ENCODE peak calls at places on chromosomes 16 and 17, in four cellular contexts. One of them, this sample, is unnamed.

GRCh38 chr17:19296786-19297778 is 59.9 kb downstream of the EPN2 start:
- DNase-seq in H7: no peak
- DNase-seq in bronchial epithelial cell: no peak
- DNase-seq in pancreas: no peak
- DNase-seq in this sample: no peak

GRCh38 chr17:70375813-70376448 is 206.6 kb downstream of the KCNJ2 start:
- DNase-seq in pancreas: no peak
- DNase-seq in bronchial epithelial cell: no peak
- DNase-seq in H7: no peak
- DNase-seq in this sample: no peak

GRCh38 chr17:47212458-47212857 is 3.3 kb downstream of the MYL4 start:
- DNase-seq in pancreas: no peak
- DNase-seq in bronchial epithelial cell: no peak
- DNase-seq in H7: no peak
- DNase-seq in this sample: no peak

GRCh38 chr16:10622036-10622921 is 41.9 kb upstream of the EMP2 start:
- DNase-seq in bronchial epithelial cell: no peak
- DNase-seq in H7: peak; percentile 75
- DNase-seq in pancreas: no peak
- DNase-seq in this sample: peak; percentile 22

GRCh38 chr17:81386646-81387234 is 8.5 kb upstream of the BAHCC1 start:
- DNase-seq in H7: peak; percentile 83
- DNase-seq in bronchial epithelial cell: no peak
- DNase-seq in pancreas: no peak
- DNase-seq in this sample: peak; percentile 75

GRCh38 chr17:66548158-66548557 is 245.7 kb downstream of the PRKCA start:
- DNase-seq in H7: no peak
- DNase-seq in pancreas: no peak
- DNase-seq in bronchial epithelial cell: no peak
- DNase-seq in this sample: no peak

GRCh38 chr16:1471569-1472194 is 3.1 kb downstream of the CLCN7 start:
- DNase-seq in pancreas: no peak
- DNase-seq in H7: no peak
- DNase-seq in bronchial epithelial cell: no peak
- DNase-seq in this sample: no peak

GRCh38 chr17:76252040-76252954 is 12.0 kb upstream of the RNF157 start:
- DNase-seq in bronchial epithelial cell: peak; percentile 98
- DNase-seq in pancreas: no peak
- DNase-seq in H7: no peak
- DNase-seq in this sample: no peak

GRCh38 chr17:149231-149630 is 11.9 kb downstream of the SCGB1C2 start:
- DNase-seq in H7: no peak
- DNase-seq in bronchial epithelial cell: no peak
- DNase-seq in pancreas: no peak
- DNase-seq in this sample: no peak

GRCh38 chr17:55478971-55479370 is 32.3 kb downstream of the SMIM36 start:
- DNase-seq in bronchial epithelial cell: no peak
- DNase-seq in pancreas: no peak
- DNase-seq in H7: no peak
- DNase-seq in this sample: no peak

GRCh38 chr17:77363821-77364361 is 223.1 kb downstream of the SEC14L1 start:
- DNase-seq in bronchial epithelial cell: no peak
- DNase-seq in H7: peak; percentile 30
- DNase-seq in pancreas: no peak
- DNase-seq in this sample: no peak

GRCh38 chr16:69613283-69614154 is 47.8 kb downstream of the NFAT5 start:
- DNase-seq in pancreas: no peak
- DNase-seq in H7: no peak
- DNase-seq in bronchial epithelial cell: peak; percentile 94
- DNase-seq in this sample: no peak

GRCh38 chr16:29900102-29900887 is at the start of gene ASPHD1:
- DNase-seq in H7: peak; percentile 97
- DNase-seq in pancreas: peak; percentile 81
- DNase-seq in bronchial epithelial cell: peak; percentile 78
- DNase-seq in this sample: peak; percentile 92

GRCh38 chr16:81076566-81077076 is 417 bp downstream of the C16orf46 start:
- DNase-seq in pancreas: peak; percentile 80
- DNase-seq in H7: peak; percentile 91
- DNase-seq in bronchial epithelial cell: peak; percentile 70
- DNase-seq in this sample: peak; percentile 91

GRCh38 chr17:16936536-16937310 is 35.2 kb downstream of the TNFRSF13B start:
- DNase-seq in bronchial epithelial cell: no peak
- DNase-seq in H7: no peak
- DNase-seq in pancreas: no peak
- DNase-seq in this sample: no peak

GRCh38 chr17:4161179-4161559 is 18.2 kb downstream of the CYB5D2 start:
- DNase-seq in pancreas: no peak
- DNase-seq in bronchial epithelial cell: peak; percentile 93
- DNase-seq in H7: peak; percentile 47
- DNase-seq in this sample: no peak

GRCh38 chr17:63279498-63280230 is 166.4 kb downstream of the CYB561 start:
- DNase-seq in H7: no peak
- DNase-seq in pancreas: no peak
- DNase-seq in bronchial epithelial cell: peak; percentile 79
- DNase-seq in this sample: no peak

GRCh38 chr17:79813826-79814623 is 17.1 kb upstream of the CBX8 start:
- DNase-seq in H7: peak; percentile 77
- DNase-seq in bronchial epithelial cell: no peak
- DNase-seq in pancreas: no peak
- DNase-seq in this sample: peak; percentile 23
- H3K27me3 ChIP-seq in H7: peaks cover 94% of the 10 kb centered on the region
- H3K27me3 ChIP-seq in bronchial epithelial cell: peaks cover 45% of the 10 kb centered on the region
- H3K27me3 ChIP-seq in pancreas: peaks cover 11% of the 10 kb centered on the region
- H3K27me3 ChIP-seq in this sample: peaks cover 97% of the 10 kb centered on the region

DNA sequence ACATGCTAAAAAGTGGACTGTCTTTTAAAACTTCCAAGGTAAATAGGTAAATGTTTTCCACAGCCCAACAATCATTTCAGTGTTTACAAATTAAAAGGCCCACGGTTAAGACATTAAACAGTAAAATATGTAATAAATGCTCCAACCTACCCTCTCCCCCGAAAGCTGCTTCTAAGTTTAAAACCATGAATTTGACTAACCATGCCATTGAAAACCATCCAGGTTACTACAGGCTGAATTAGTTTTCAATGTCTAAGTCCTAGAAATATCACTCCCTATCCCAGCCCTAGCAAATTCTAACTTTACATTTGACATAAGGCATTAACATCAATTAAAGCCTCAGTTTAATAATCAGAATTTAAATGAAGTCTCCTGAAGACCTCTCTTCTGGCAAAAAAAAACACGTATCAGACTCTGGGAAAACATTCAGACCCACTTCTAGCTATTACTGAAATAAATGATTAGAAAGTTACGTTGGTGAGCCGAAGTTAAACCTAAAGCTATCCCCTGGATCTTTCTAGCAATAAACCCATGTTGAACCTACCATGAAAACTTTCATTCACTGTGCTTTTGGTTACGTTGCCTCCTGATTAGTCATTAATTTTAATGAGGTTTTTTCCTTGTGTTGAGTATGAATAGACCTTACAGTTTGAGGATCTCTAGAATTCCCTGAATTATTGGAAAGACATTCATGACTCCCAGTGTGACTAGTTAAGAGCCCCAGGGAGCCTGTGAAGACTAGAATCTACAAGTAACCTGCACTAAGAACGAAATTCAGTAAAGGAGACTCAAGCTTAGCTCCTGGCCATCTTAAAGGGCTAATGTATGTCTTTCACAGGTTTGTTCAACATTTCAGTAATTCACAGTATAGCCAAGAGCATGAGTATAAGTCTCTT is 1.7 kb upstream of the POLG2 start:
- DNase-seq in bronchial epithelial cell: no peak
- DNase-seq in pancreas: no peak
- DNase-seq in H7: no peak
- DNase-seq in this sample: peak; percentile 27
- H3K4me3 ChIP-seq in bronchial epithelial cell: no peak overlapping the region
- H3K4me3 ChIP-seq in pancreas: no peak overlapping the region
- H3K4me3 ChIP-seq in H7: no peak overlapping the region
- H3K4me3 ChIP-seq in this sample: no peak overlapping the region

GRCh38 chr17:14304222-14304844 is 3.5 kb downstream of the HS3ST3B1 start:
- DNase-seq in bronchial epithelial cell: no peak
- DNase-seq in pancreas: no peak
- DNase-seq in H7: no peak
- DNase-seq in this sample: no peak
- H3K27me3 ChIP-seq in bronchial epithelial cell: peaks cover 15% of the 10 kb centered on the region
- H3K27me3 ChIP-seq in pancreas: no peaks in the 10 kb centered on the region
- H3K27me3 ChIP-seq in H7: peaks cover 64% of the 10 kb centered on the region
- H3K27me3 ChIP-seq in this sample: peaks cover 75% of the 10 kb centered on the region

GRCh38 chr17:71966459-71967313 is 154.1 kb upstream of the SOX9 start:
- DNase-seq in bronchial epithelial cell: no peak
- DNase-seq in pancreas: no peak
- DNase-seq in H7: no peak
- DNase-seq in this sample: no peak
- H3K4me3 ChIP-seq in bronchial epithelial cell: no peak overlapping the region
- H3K4me3 ChIP-seq in pancreas: no peak overlapping the region
- H3K4me3 ChIP-seq in H7: no peak overlapping the region
- H3K4me3 ChIP-seq in this sample: no peak overlapping the region

DNA sequence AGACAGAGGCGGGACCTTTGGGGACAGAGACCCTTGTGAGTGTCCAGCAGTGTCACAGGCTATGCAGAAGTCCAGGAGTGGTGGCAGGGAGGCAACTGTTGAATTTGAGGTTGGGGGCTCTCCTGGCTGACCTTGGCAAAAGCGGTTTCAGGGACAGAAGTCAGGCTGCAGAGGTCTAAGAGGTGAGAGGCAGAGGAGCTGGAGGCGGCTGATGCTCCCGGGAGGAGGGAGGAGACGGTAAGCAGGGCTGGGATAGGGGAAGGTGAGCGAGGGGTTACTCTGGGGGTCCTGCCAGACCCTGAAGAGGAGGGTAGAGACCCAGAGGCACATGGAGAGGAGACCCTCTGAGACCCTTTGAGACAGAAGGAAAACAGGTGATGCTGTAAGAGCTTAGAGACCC is 5.2 kb downstream of the EPOP start:
- DNase-seq in H7: no peak
- DNase-seq in bronchial epithelial cell: no peak
- DNase-seq in pancreas: no peak
- DNase-seq in this sample: no peak
- H3K27me3 ChIP-seq in H7: peaks cover 64% of the 10 kb centered on the region
- H3K27me3 ChIP-seq in bronchial epithelial cell: peaks cover 21% of the 10 kb centered on the region
- H3K27me3 ChIP-seq in pancreas: no peaks in the 10 kb centered on the region
- H3K27me3 ChIP-seq in this sample: peaks cover 63% of the 10 kb centered on the region

This sample was measured in neural progenitor cell.